ENCODE peak calls at places on chromosomes 16 and 17, in seven cellular contexts. Y is NCI-H2029; M is lower lobe of right lung; L is activated CD4-positive, CD25-positive, alpha-beta regulatory T cell treated with anti-CD3 and anti-CD28 coated beads, Interleukin-2, amount 50 U/mL, for 16 hours; E is iPS DF 6.9; R is NCI-H2081; G is activated T-helper 1 cell treated with Interleukin-2 at 50 U/mL for 16 hours. X is an unnamed sample.

GRCh38 chr17:50604470-50604869 is 30.2 kb upstream of the ABCC3 start:
- DNase-seq in Y (peak; percentile 57), E (no peak), G (no peak), M (peak; percentile 57), R (peak; percentile 67), L (no peak), X (no peak)

GRCh38 chr17:21459536-21459935 is 83.4 kb downstream of the KCNJ12 start:
- DNase-seq in R (no peak), E (no peak), L (no peak), G (no peak), M (no peak), Y (no peak), X (no peak)

GRCh38 chr17:64534187-64534586 is 27.4 kb downstream of the CEP95 start:
- DNase-seq in Y (no peak), G (no peak), R (no peak), M (no peak), E (no peak), L (no peak), X (no peak)

GRCh38 chr17:57956311-57957119 is 1.3 kb upstream of the CUEDC1 start:
- DNase-seq in G (no peak), M (no peak), R (no peak), L (no peak), Y (no peak), E (no peak), X (peak; percentile 25)

GRCh38 chr17:27635275-27635823 is 4.4 kb downstream of the LGALS9 start:
- DNase-seq in L (no peak), R (no peak), Y (no peak), M (no peak), G (no peak), E (no peak), X (no peak)

GRCh38 chr17:77560417-77560816 is 398.1 kb upstream of the TNRC6C start:
- DNase-seq in L (no peak), M (no peak), E (no peak), G (no peak), R (no peak), Y (no peak), X (no peak)

GRCh38 chr17:3994221-3994576 is 30.0 kb upstream of the ATP2A3 start:
- DNase-seq in R (no peak), M (no peak), E (no peak), Y (no peak), G (no peak), L (no peak), X (no peak)

GRCh38 chr17:36792849-36793248 is 144.4 kb upstream of the LHX1 start:
- DNase-seq in E (no peak), G (no peak), M (no peak), Y (no peak), L (no peak), R (no peak), X (no peak)

GRCh38 chr16:86949116-86949515 is 368.1 kb downstream of the C16orf95 start:
- DNase-seq in G (no peak), Y (no peak), E (no peak), M (no peak), R (no peak), L (no peak), X (no peak)

GRCh38 chr16:1688807-1689560 is 10.9 kb downstream of the JPT2 start:
- DNase-seq in E (no peak), M (peak; percentile 71), L (no peak), Y (no peak), R (no peak), G (no peak), X (no peak)

GRCh38 chr16:11245988-11246387 is 10.0 kb downstream of the SOCS1 start:
- DNase-seq in G (no peak), L (no peak), R (no peak), Y (no peak), M (no peak), E (no peak), X (no peak)

GRCh38 chr17:66819466-66819865 is 15.5 kb upstream of the CACNG5 start:
- DNase-seq in G (no peak), E (no peak), L (no peak), M (no peak), R (no peak), Y (no peak), X (no peak)

GRCh38 chr16:49305406-49305805 is 23.8 kb upstream of the CBLN1 start:
- DNase-seq in L (no peak), Y (no peak), M (no peak), G (no peak), R (no peak), E (no peak), X (no peak)

GRCh38 chr16:24488045-24488444 is 51.3 kb upstream of the RBBP6 start:
- DNase-seq in Y (no peak), E (no peak), L (no peak), R (no peak), M (no peak), G (no peak), X (no peak)

GRCh38 chr17:57408064-57408811 is 151.9 kb downstream of the MSI2 start:
- DNase-seq in Y (peak; percentile 75), M (peak; percentile 53), G (no peak), L (no peak), R (peak; percentile 76), E (no peak), X (no peak)

GRCh38 chr17:80504671-80505413 is 28.4 kb upstream of the NPTX1 start:
- DNase-seq in L (no peak), Y (no peak), R (no peak), M (no peak), G (no peak), E (no peak), X (no peak)

GRCh38 chr16:63403792-63404191 is 1367.6 kb upstream of the CDH8 start:
- DNase-seq in E (no peak), G (no peak), R (no peak), Y (no peak), L (no peak), M (no peak), X (no peak)

GRCh38 chr16:17798721-17799120 is 328.0 kb upstream of the XYLT1 start:
- DNase-seq in R (no peak), L (no peak), G (no peak), M (no peak), Y (no peak), E (no peak), X (no peak)

GRCh38 chr17:38735161-38735997 is 5.2 kb downstream of the CISD3 start:
- DNase-seq in G (peak; percentile 56), Y (no peak), R (peak; percentile 57), M (peak; percentile 74), E (no peak), L (peak; percentile 65), X (peak; percentile 41)

GRCh38 chr17:37701424-37702020 is 43.3 kb downstream of the HNF1B start:
- DNase-seq in E (no peak), Y (no peak), M (no peak), G (no peak), L (peak; percentile 4), R (no peak), X (peak; percentile 2)

GRCh38 chr17:44210342-44211192 is 8.9 kb downstream of the UBTF start:
- DNase-seq in Y (peak; percentile 64), G (peak; percentile 87), E (no peak), R (peak; percentile 79), M (peak; percentile 93), L (peak; percentile 78), X (peak; percentile 84)

GRCh38 chr16:5367960-5368359 is 270.4 kb upstream of the EEF2KMT start:
- DNase-seq in L (no peak), G (no peak), R (no peak), E (no peak), M (no peak), Y (no peak), X (no peak)

GRCh38 chr16:68486671-68487495 is 38.6 kb upstream of the SMPD3 start:
- DNase-seq in Y (peak; percentile 57), M (no peak), R (no peak), G (no peak), E (no peak), L (no peak), X (no peak)

GRCh38 chr16:8788578-8789172 is 8.8 kb downstream of the TMEM186 start:
- DNase-seq in E (no peak), Y (no peak), L (no peak), M (no peak), G (no peak), R (no peak), X (no peak)

GRCh38 chr17:74520790-74521480 is 10.3 kb downstream of the CD300LB start:
- DNase-seq in M (no peak), R (no peak), G (no peak), E (no peak), Y (no peak), L (no peak), X (no peak)

GRCh38 chr16:67284699-67285646 is 5.6 kb downstream of the PLEKHG4 start:
- DNase-seq in E (peak; percentile 47), M (peak; percentile 24), G (no peak), L (no peak), Y (peak; percentile 70), R (peak; percentile 81), X (no peak)

GRCh38 chr17:39717660-39718059 is 12.7 kb downstream of the MIEN1 start:
- DNase-seq in M (no peak), Y (no peak), R (no peak), G (no peak), L (no peak), E (no peak), X (no peak)

GRCh38 chr17:68562736-68563135 is 38.4 kb downstream of the FAM20A start:
- DNase-seq in M (no peak), Y (no peak), R (no peak), E (no peak), L (no peak), G (no peak), X (no peak)

GRCh38 chr17:32772453-32773025 is 104.4 kb downstream of the MYO1D start:
- DNase-seq in E (no peak), G (no peak), R (no peak), Y (no peak), M (no peak), L (no peak), X (no peak)

GRCh38 chr17:21042434-21043295 is at the start of gene USP22:
- DNase-seq in M (peak; percentile 66), G (peak; percentile 93), Y (peak; percentile 87), E (peak; percentile 52), L (peak; percentile 88), R (no peak), X (no peak)

GRCh38 chr16:25033852-25034251 is 18.7 kb upstream of the ARHGAP17 start:
- DNase-seq in L (no peak), Y (no peak), M (no peak), R (no peak), G (no peak), E (no peak), X (no peak)

GRCh38 chr16:50301626-50302471 is 35.5 kb downstream of the ADCY7 start:
- DNase-seq in G (no peak), Y (no peak), L (no peak), M (peak; percentile 46), R (no peak), E (no peak), X (no peak)

GRCh38 chr17:43994272-43995149 is 9.9 kb upstream of the NAGS start:
- DNase-seq in L (no peak), E (no peak), G (peak; percentile 47), M (peak; percentile 80), R (peak; percentile 85), Y (no peak), X (peak; percentile 42)

GRCh38 chr16:17474572-17474971 is 3.8 kb upstream of the XYLT1 start:
- DNase-seq in E (no peak), Y (no peak), M (no peak), L (no peak), R (no peak), G (no peak), X (no peak)

GRCh38 chr16:68265078-68265925 is 976 bp downstream of the SLC7A6 start:
- DNase-seq in R (no peak), E (no peak), M (peak; percentile 79), G (no peak), Y (no peak), L (no peak), X (peak; percentile 53)

GRCh38 chr16:72172105-72173034 is at the start of gene PMFBP1:
- DNase-seq in M (no peak), R (no peak), G (no peak), E (no peak), Y (peak; percentile 4), L (no peak), X (no peak)

GRCh38 chr16:88588148-88588547 is 17.9 kb downstream of the ZC3H18 start:
- DNase-seq in G (no peak), E (no peak), M (no peak), Y (no peak), R (no peak), L (no peak), X (no peak)

GRCh38 chr16:50366126-50366525 is 2.7 kb downstream of the BRD7 start:
- DNase-seq in E (no peak), R (no peak), G (no peak), L (no peak), Y (no peak), M (no peak), X (no peak)

X was measured in effector memory CD4-positive, alpha-beta T cell.